ENCODE peak calls at places on chromosome 6, in four cellular contexts. K is SK-N-SH, R is K562, X is HepG2. M is an unnamed sample.

GRCh38 chr6:136501081-136501480 is 49.1 kb downstream of the MAP7 start:
- DNase-seq in K (peak; percentile 39), R (no peak), X (no peak), M (no peak)

GRCh38 chr6:8881663-8882062 is 446.3 kb upstream of the SLC35B3 start:
- DNase-seq in K (no peak), R (no peak), X (no peak), M (no peak)

GRCh38 chr6:130282234-130282995 is 59.7 kb upstream of the SAMD3 start:
- DNase-seq in K (peak; percentile 1), R (no peak), X (peak; percentile 9), M (peak; percentile 10)

GRCh38 chr6:139588076-139588639 is 213.7 kb upstream of the CITED2 start:
- DNase-seq in K (no peak), R (peak; percentile 49), X (peak; percentile 30), M (peak; percentile 52)

GRCh38 chr6:33455051-33455450 is 675 bp downstream of the ZBTB9 start:
- DNase-seq in K (peak; percentile 16), R (peak; percentile 40), X (no peak), M (no peak)

GRCh38 chr6:107576852-107577251 is 86.9 kb downstream of the SOBP start:
- DNase-seq in K (no peak), R (no peak), X (no peak), M (no peak)

GRCh38 chr6:26020291-26020982 is 57.8 kb downstream of the TRIM38 start:
- DNase-seq in K (peak; percentile 87), R (peak; percentile 61), X (no peak), M (peak; percentile 92)

GRCh38 chr6:167678102-167679101 is 148.3 kb upstream of the AFDN start:
- DNase-seq in K (peak; percentile 76), R (no peak), X (peak; percentile 51), M (no peak)

GRCh38 chr6:128827675-128828464 is 55.1 kb upstream of the LAMA2 start:
- DNase-seq in K (no peak), R (no peak), X (no peak), M (no peak)

GRCh38 chr6:72950114-72950860 is 275.0 kb downstream of the KHDC1L start:
- DNase-seq in K (no peak), R (no peak), X (peak; percentile 31), M (peak; percentile 4)

GRCh38 chr6:44339763-44340625 is 2.5 kb upstream of the SPATS1 start:
- DNase-seq in K (no peak), R (no peak), X (no peak), M (no peak)

GRCh38 chr6:53686541-53686940 is 21.0 kb upstream of the KLHL31 start:
- DNase-seq in K (no peak), R (no peak), X (no peak), M (no peak)

GRCh38 chr6:106256201-106256968 is 69.2 kb downstream of the ATG5 start:
- DNase-seq in K (peak; percentile 58), R (no peak), X (no peak), M (no peak)

GRCh38 chr6:26316291-26316690 is 48.7 kb upstream of the BTN3A2 start:
- DNase-seq in K (no peak), R (no peak), X (peak; percentile 68), M (no peak)

GRCh38 chr6:132933085-132933484 is 118.7 kb downstream of the RPS12 start:
- DNase-seq in K (no peak), R (no peak), X (no peak), M (no peak)

GRCh38 chr6:30885481-30885998 is 1.2 kb downstream of the DDR1 start:
- DNase-seq in K (peak; percentile 12), R (peak; percentile 11), X (peak; percentile 70), M (no peak)

GRCh38 chr6:90502381-90502780 is 84.5 kb downstream of the MAP3K7 start:
- DNase-seq in K (no peak), R (no peak), X (no peak), M (no peak)

GRCh38 chr6:110191477-110191876 is 11.2 kb downstream of the CDC40 start:
- DNase-seq in K (no peak), R (no peak), X (no peak), M (no peak)

GRCh38 chr6:110185879-110186278 is 5.7 kb downstream of the CDC40 start:
- DNase-seq in K (no peak), R (no peak), X (no peak), M (no peak)

GRCh38 chr6:110190726-110191125 is 10.5 kb downstream of the CDC40 start:
- DNase-seq in K (no peak), R (no peak), X (no peak), M (no peak)

GRCh38 chr6:110183292-110183691 is 3.1 kb downstream of the CDC40 start:
- DNase-seq in K (no peak), R (no peak), X (no peak), M (no peak)

DNA sequence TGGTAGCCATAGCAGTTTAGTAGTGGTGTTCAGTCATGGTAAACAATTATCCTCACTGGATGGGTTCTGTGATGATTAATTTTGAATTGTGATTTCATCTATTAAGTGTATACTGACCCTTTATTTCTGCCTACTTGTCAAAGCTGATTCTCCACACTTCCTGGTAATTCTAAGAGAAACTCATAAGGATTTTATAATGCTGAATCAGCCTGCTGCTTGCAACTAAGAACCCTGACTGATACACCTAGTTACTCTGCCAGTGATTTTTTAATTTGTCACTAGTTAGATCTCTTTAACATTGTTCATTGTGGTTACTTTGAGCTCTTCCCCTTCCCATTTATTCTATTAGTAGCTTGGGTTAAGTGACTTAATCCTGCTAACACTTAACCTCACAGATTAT is 8.6 kb downstream of the CDC40 start:
- DNase-seq in K (no peak), R (no peak), X (no peak), M (no peak)
- H4K20me1 ChIP-seq in K (peaks cover 40% of the 10 kb centered on the region), R (no peaks in the 10 kb centered on the region), X (peaks cover 3% of the 10 kb centered on the region), M (no peaks in the 10 kb centered on the region)

GRCh38 chr6:150516199-150516598 is 83.5 kb upstream of the PLEKHG1 start:
- DNase-seq in K (no peak), R (no peak), X (no peak), M (no peak)
- TF ChIP-seq REST in K (no peak), R (no peak), X (no peak), M (no peak)

GRCh38 chr6:24899647-24900325 is 36.0 kb downstream of the RIPOR2 start:
- DNase-seq in K (no peak), R (no peak), X (no peak), M (no peak)
- TF ChIP-seq ELF1 in K (no peak), R (no peak), X (no peak), M (no peak)

GRCh38 chr6:170305772-170306323 is 710 bp upstream of the FAM120B start:
- DNase-seq in K (no peak), R (no peak), X (no peak), M (no peak)

GRCh38 chr6:170307080-170307545 is 555 bp downstream of the FAM120B start:
- DNase-seq in K (no peak), R (no peak), X (no peak), M (no peak)

GRCh38 chr6:170311696-170312095 is 5.1 kb downstream of the FAM120B start:
- DNase-seq in K (no peak), R (no peak), X (no peak), M (no peak)

GRCh38 chr6:170306324-170307079 is at the start of gene FAM120B:
- DNase-seq in K (peak; percentile 99), R (peak; percentile 99), X (peak; percentile 94), M (peak; percentile 86)

DNA sequence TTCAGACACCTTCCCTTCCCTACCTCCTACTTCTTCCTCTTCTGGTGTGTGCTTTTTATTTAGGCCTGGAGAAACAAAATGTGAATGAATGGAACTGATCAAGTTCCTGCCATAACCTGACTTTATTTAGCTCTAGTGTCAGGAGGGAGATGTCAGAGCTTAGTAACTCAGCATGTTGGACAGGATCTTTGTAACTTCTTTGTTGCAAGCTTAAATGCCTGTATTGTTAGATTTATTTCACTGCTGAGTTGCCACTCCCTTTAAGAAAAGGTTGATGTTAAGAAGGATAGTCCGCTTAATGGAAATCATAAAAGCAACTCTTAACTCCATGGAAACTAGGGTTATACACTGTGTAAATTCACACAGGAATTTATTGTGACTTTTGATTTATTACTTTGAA is 2.2 kb downstream of the FAM120B start:
- DNase-seq in K (no peak), R (no peak), X (no peak), M (no peak)
- H4K20me1 ChIP-seq in K (peaks cover 49% of the 10 kb centered on the region), R (peaks cover 9% of the 10 kb centered on the region), X (no peaks in the 10 kb centered on the region), M (no peaks in the 10 kb centered on the region)

GRCh38 chr6:28587011-28587745 is 61.5 kb downstream of the GPX5 start:
- DNase-seq in K (peak; percentile 80), R (no peak), X (peak; percentile 82), M (no peak)
- TF ChIP-seq REST in K (no peak), R (no peak), X (no peak), M (no peak)